ENCODE peak calls at places on chromosome 11, in ten cellular contexts. One of them, this sample, is unnamed.

GRCh38 chr11:9489366-9489765 is 28.6 kb downstream of the ZNF143 start:
- DNase-seq in GM23338: no peak
- DNase-seq in stomach: no peak
- DNase-seq in HepG2: no peak
- DNase-seq in vagina: no peak
- DNase-seq in esophagus muscularis mucosa: no peak
- DNase-seq in transverse colon: no peak
- DNase-seq in GM12892: no peak
- DNase-seq in GM12891: no peak
- DNase-seq in breast epithelium: no peak
- DNase-seq in this sample: no peak

GRCh38 chr11:8719260-8720190 is 36.9 kb downstream of the RPL27A start:
- DNase-seq in GM23338: no peak
- DNase-seq in stomach: no peak
- DNase-seq in HepG2: peak; percentile 48
- DNase-seq in vagina: peak; percentile 95
- DNase-seq in esophagus muscularis mucosa: peak; percentile 94
- DNase-seq in transverse colon: peak; percentile 39
- DNase-seq in GM12892: no peak
- DNase-seq in GM12891: no peak
- DNase-seq in breast epithelium: no peak
- DNase-seq in this sample: peak; percentile 68

GRCh38 chr11:12150831-12151382 is 40.5 kb downstream of the MICAL2 start:
- DNase-seq in GM23338: no peak
- DNase-seq in stomach: no peak
- DNase-seq in HepG2: no peak
- DNase-seq in vagina: no peak
- DNase-seq in esophagus muscularis mucosa: no peak
- DNase-seq in transverse colon: peak; percentile 6
- DNase-seq in GM12892: no peak
- DNase-seq in GM12891: no peak
- DNase-seq in breast epithelium: no peak
- DNase-seq in this sample: no peak

GRCh38 chr11:118434123-118434552 is 2.2 kb upstream of the KMT2A start:
- DNase-seq in GM23338: peak; percentile 17
- DNase-seq in stomach: no peak
- DNase-seq in HepG2: peak; percentile 32
- DNase-seq in vagina: no peak
- DNase-seq in esophagus muscularis mucosa: no peak
- DNase-seq in transverse colon: no peak
- DNase-seq in GM12892: no peak
- DNase-seq in GM12891: no peak
- DNase-seq in breast epithelium: no peak
- DNase-seq in this sample: no peak

GRCh38 chr11:112554586-112554985 is 293.9 kb upstream of the PLET1 start:
- DNase-seq in GM23338: no peak
- DNase-seq in stomach: no peak
- DNase-seq in HepG2: no peak
- DNase-seq in vagina: no peak
- DNase-seq in esophagus muscularis mucosa: no peak
- DNase-seq in transverse colon: no peak
- DNase-seq in GM12892: no peak
- DNase-seq in GM12891: no peak
- DNase-seq in breast epithelium: no peak
- DNase-seq in this sample: no peak

GRCh38 chr11:46322759-46323158 is 24.5 kb upstream of the DGKZ start:
- DNase-seq in GM23338: peak; percentile 85
- DNase-seq in stomach: no peak
- DNase-seq in HepG2: no peak
- DNase-seq in vagina: no peak
- DNase-seq in esophagus muscularis mucosa: no peak
- DNase-seq in transverse colon: no peak
- DNase-seq in GM12892: no peak
- DNase-seq in GM12891: no peak
- DNase-seq in breast epithelium: no peak
- DNase-seq in this sample: no peak

GRCh38 chr11:9092085-9092484 is 686 bp upstream of the SCUBE2 start:
- DNase-seq in GM23338: no peak
- DNase-seq in stomach: no peak
- DNase-seq in HepG2: no peak
- DNase-seq in vagina: no peak
- DNase-seq in esophagus muscularis mucosa: peak; percentile 83
- DNase-seq in transverse colon: no peak
- DNase-seq in GM12892: no peak
- DNase-seq in GM12891: no peak
- DNase-seq in breast epithelium: no peak
- DNase-seq in this sample: no peak

GRCh38 chr11:113137735-113138529 is 176.5 kb upstream of the TTC12 start:
- DNase-seq in GM23338: no peak
- DNase-seq in stomach: no peak
- DNase-seq in HepG2: no peak
- DNase-seq in vagina: no peak
- DNase-seq in esophagus muscularis mucosa: peak; percentile 89
- DNase-seq in transverse colon: no peak
- DNase-seq in GM12892: no peak
- DNase-seq in GM12891: no peak
- DNase-seq in breast epithelium: no peak
- DNase-seq in this sample: no peak

GRCh38 chr11:108629274-108629673 is 35.6 kb upstream of the DDX10 start:
- DNase-seq in GM23338: no peak
- DNase-seq in stomach: no peak
- DNase-seq in HepG2: no peak
- DNase-seq in vagina: no peak
- DNase-seq in esophagus muscularis mucosa: no peak
- DNase-seq in transverse colon: peak; percentile 34
- DNase-seq in GM12892: no peak
- DNase-seq in GM12891: no peak
- DNase-seq in breast epithelium: no peak
- DNase-seq in this sample: no peak

GRCh38 chr11:108636222-108636621 is 28.6 kb upstream of the DDX10 start:
- DNase-seq in GM23338: no peak
- DNase-seq in stomach: no peak
- DNase-seq in HepG2: peak; percentile 29
- DNase-seq in vagina: no peak
- DNase-seq in esophagus muscularis mucosa: no peak
- DNase-seq in transverse colon: no peak
- DNase-seq in GM12892: no peak
- DNase-seq in GM12891: no peak
- DNase-seq in breast epithelium: no peak
- DNase-seq in this sample: no peak

GRCh38 chr11:108632041-108632440 is 32.8 kb upstream of the DDX10 start:
- DNase-seq in GM23338: no peak
- DNase-seq in stomach: no peak
- DNase-seq in HepG2: no peak
- DNase-seq in vagina: no peak
- DNase-seq in esophagus muscularis mucosa: no peak
- DNase-seq in transverse colon: no peak
- DNase-seq in GM12892: no peak
- DNase-seq in GM12891: no peak
- DNase-seq in breast epithelium: no peak
- DNase-seq in this sample: no peak

GRCh38 chr11:108639146-108639545 is 25.7 kb upstream of the DDX10 start:
- DNase-seq in GM23338: no peak
- DNase-seq in stomach: no peak
- DNase-seq in HepG2: no peak
- DNase-seq in vagina: no peak
- DNase-seq in esophagus muscularis mucosa: no peak
- DNase-seq in transverse colon: no peak
- DNase-seq in GM12892: no peak
- DNase-seq in GM12891: no peak
- DNase-seq in breast epithelium: no peak
- DNase-seq in this sample: no peak

DNA sequence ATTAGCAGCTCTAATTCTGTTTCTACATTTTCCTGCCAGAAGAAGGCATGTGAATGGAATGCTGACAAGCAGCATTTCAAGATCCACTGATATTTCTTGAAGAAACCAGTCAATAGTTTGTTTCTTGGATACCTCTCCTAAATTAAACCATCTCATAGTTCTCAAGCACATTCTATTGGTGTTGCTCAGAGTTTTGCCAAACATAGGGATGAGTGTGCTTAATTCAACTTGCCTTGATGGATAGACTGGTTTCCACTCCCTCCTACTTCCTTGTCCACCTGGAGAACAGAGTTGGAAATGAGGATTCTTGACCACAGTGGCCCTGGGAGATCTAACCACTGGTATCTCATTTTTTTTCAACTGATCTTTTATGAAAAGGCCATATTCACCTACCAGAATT is 29.8 kb upstream of the DDX10 start:
- DNase-seq in GM23338: no peak
- DNase-seq in stomach: no peak
- DNase-seq in HepG2: no peak
- DNase-seq in vagina: no peak
- DNase-seq in esophagus muscularis mucosa: no peak
- DNase-seq in transverse colon: no peak
- DNase-seq in GM12892: no peak
- DNase-seq in GM12891: no peak
- DNase-seq in breast epithelium: no peak
- DNase-seq in this sample: no peak
- TF ChIP-seq POLR2AphosphoS5 in GM23338: no peak
- TF ChIP-seq POLR2AphosphoS5 in stomach: no peak
- TF ChIP-seq POLR2AphosphoS5 in HepG2: no peak
- TF ChIP-seq POLR2AphosphoS5 in vagina: no peak
- TF ChIP-seq POLR2AphosphoS5 in esophagus muscularis mucosa: no peak
- TF ChIP-seq POLR2AphosphoS5 in transverse colon: no peak
- TF ChIP-seq POLR2AphosphoS5 in GM12892: no peak
- TF ChIP-seq POLR2AphosphoS5 in GM12891: no peak
- TF ChIP-seq POLR2AphosphoS5 in breast epithelium: peak; percentile 36
- TF ChIP-seq POLR2AphosphoS5 in this sample: no peak

DNA sequence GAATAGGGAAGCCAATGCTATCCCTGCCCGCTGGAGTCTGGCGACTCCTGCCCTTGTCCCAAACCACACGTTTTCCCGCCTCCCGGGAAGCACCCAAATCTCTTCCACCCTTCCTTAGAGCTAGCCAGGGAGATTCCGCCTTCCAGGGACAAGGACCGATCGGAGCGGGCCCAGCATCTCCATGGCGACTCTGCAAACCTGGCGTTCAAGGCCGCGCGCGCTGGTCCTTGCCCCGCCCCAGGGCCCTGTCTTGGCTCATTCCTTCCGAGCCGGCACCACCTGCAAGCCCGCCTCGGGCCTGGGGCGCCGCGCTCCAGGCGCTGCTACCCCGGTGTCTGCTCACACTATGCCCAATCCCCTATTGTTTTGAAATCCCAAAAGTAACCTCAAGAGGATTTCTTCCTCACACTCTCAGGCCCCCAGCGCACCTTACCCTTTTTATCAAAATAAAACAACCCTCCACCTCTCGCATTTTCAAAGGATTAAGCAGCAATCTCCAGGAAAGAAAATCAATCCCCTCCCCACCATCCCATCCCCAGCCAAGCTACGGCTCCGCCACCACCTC is 994 bp downstream of the SLC1A2 start:
- DNase-seq in GM23338: peak; percentile 80
- DNase-seq in stomach: no peak
- DNase-seq in HepG2: no peak
- DNase-seq in vagina: no peak
- DNase-seq in esophagus muscularis mucosa: no peak
- DNase-seq in transverse colon: no peak
- DNase-seq in GM12892: no peak
- DNase-seq in GM12891: no peak
- DNase-seq in breast epithelium: no peak
- DNase-seq in this sample: no peak
- TF ChIP-seq POLR2AphosphoS5 in GM23338: no peak
- TF ChIP-seq POLR2AphosphoS5 in stomach: no peak
- TF ChIP-seq POLR2AphosphoS5 in HepG2: no peak
- TF ChIP-seq POLR2AphosphoS5 in vagina: no peak
- TF ChIP-seq POLR2AphosphoS5 in esophagus muscularis mucosa: no peak
- TF ChIP-seq POLR2AphosphoS5 in transverse colon: no peak
- TF ChIP-seq POLR2AphosphoS5 in GM12892: no peak
- TF ChIP-seq POLR2AphosphoS5 in GM12891: no peak
- TF ChIP-seq POLR2AphosphoS5 in breast epithelium: no peak
- TF ChIP-seq POLR2AphosphoS5 in this sample: no peak

GRCh38 chr11:62665075-62665629 is at the start of the genes C11orf98 and CSKMT:
- DNase-seq in GM23338: peak; percentile 96
- DNase-seq in stomach: peak; percentile 95
- DNase-seq in HepG2: peak; percentile 85
- DNase-seq in vagina: peak; percentile 97
- DNase-seq in esophagus muscularis mucosa: peak; percentile 99
- DNase-seq in transverse colon: peak; percentile 97
- DNase-seq in GM12892: peak; percentile 93
- DNase-seq in GM12891: peak; percentile 92
- DNase-seq in breast epithelium: peak; percentile 97
- DNase-seq in this sample: peak; percentile 96

GRCh38 chr11:62665630-62666258 is 632 bp downstream of the CSKMT start:
- DNase-seq in GM23338: peak; percentile 42
- DNase-seq in stomach: peak; percentile 50
- DNase-seq in HepG2: no peak
- DNase-seq in vagina: no peak
- DNase-seq in esophagus muscularis mucosa: peak; percentile 92
- DNase-seq in transverse colon: peak; percentile 54
- DNase-seq in GM12892: no peak
- DNase-seq in GM12891: no peak
- DNase-seq in breast epithelium: no peak
- DNase-seq in this sample: peak; percentile 16

GRCh38 chr11:62666259-62666926 is 1.3 kb downstream of the CSKMT start:
- DNase-seq in GM23338: no peak
- DNase-seq in stomach: no peak
- DNase-seq in HepG2: no peak
- DNase-seq in vagina: no peak
- DNase-seq in esophagus muscularis mucosa: no peak
- DNase-seq in transverse colon: no peak
- DNase-seq in GM12892: no peak
- DNase-seq in GM12891: no peak
- DNase-seq in breast epithelium: no peak
- DNase-seq in this sample: no peak

GRCh38 chr11:62667460-62667859 is 2.3 kb downstream of the CSKMT start:
- DNase-seq in GM23338: no peak
- DNase-seq in stomach: no peak
- DNase-seq in HepG2: no peak
- DNase-seq in vagina: no peak
- DNase-seq in esophagus muscularis mucosa: no peak
- DNase-seq in transverse colon: no peak
- DNase-seq in GM12892: no peak
- DNase-seq in GM12891: no peak
- DNase-seq in breast epithelium: no peak
- DNase-seq in this sample: no peak

GRCh38 chr11:62664405-62665074 is 470 bp downstream of the C11orf98 start:
- DNase-seq in GM23338: peak; percentile 88
- DNase-seq in stomach: peak; percentile 55
- DNase-seq in HepG2: peak; percentile 64
- DNase-seq in vagina: no peak
- DNase-seq in esophagus muscularis mucosa: no peak
- DNase-seq in transverse colon: peak; percentile 74
- DNase-seq in GM12892: peak; percentile 53
- DNase-seq in GM12891: peak; percentile 59
- DNase-seq in breast epithelium: peak; percentile 61
- DNase-seq in this sample: no peak
- TF ChIP-seq POLR2AphosphoS5 in GM23338: no peak
- TF ChIP-seq POLR2AphosphoS5 in stomach: no peak
- TF ChIP-seq POLR2AphosphoS5 in HepG2: no peak
- TF ChIP-seq POLR2AphosphoS5 in vagina: no peak
- TF ChIP-seq POLR2AphosphoS5 in esophagus muscularis mucosa: no peak
- TF ChIP-seq POLR2AphosphoS5 in transverse colon: no peak
- TF ChIP-seq POLR2AphosphoS5 in GM12892: no peak
- TF ChIP-seq POLR2AphosphoS5 in GM12891: no peak
- TF ChIP-seq POLR2AphosphoS5 in breast epithelium: no peak
- TF ChIP-seq POLR2AphosphoS5 in this sample: no peak

GRCh38 chr11:73760680-73761402 is at the start of gene RAB6A:
- DNase-seq in GM23338: peak; percentile 100
- DNase-seq in stomach: peak; percentile 100
- DNase-seq in HepG2: peak; percentile 98
- DNase-seq in vagina: peak; percentile 100
- DNase-seq in esophagus muscularis mucosa: peak; percentile 100
- DNase-seq in transverse colon: peak; percentile 100
- DNase-seq in GM12892: peak; percentile 89
- DNase-seq in GM12891: peak; percentile 86
- DNase-seq in breast epithelium: peak; percentile 99
- DNase-seq in this sample: peak; percentile 100

GRCh38 chr11:73759520-73760065 is 1.3 kb downstream of the RAB6A start:
- DNase-seq in GM23338: peak; percentile 14
- DNase-seq in stomach: no peak
- DNase-seq in HepG2: no peak
- DNase-seq in vagina: no peak
- DNase-seq in esophagus muscularis mucosa: no peak
- DNase-seq in transverse colon: no peak
- DNase-seq in GM12892: no peak
- DNase-seq in GM12891: peak; percentile 9
- DNase-seq in breast epithelium: no peak
- DNase-seq in this sample: no peak

GRCh38 chr11:73760066-73760679 is 701 bp downstream of the RAB6A start:
- DNase-seq in GM23338: peak; percentile 61
- DNase-seq in stomach: peak; percentile 37
- DNase-seq in HepG2: no peak
- DNase-seq in vagina: peak; percentile 91
- DNase-seq in esophagus muscularis mucosa: no peak
- DNase-seq in transverse colon: peak; percentile 46
- DNase-seq in GM12892: peak; percentile 15
- DNase-seq in GM12891: peak; percentile 18
- DNase-seq in breast epithelium: peak; percentile 69
- DNase-seq in this sample: peak; percentile 23

GRCh38 chr11:73762732-73763131 is 1.9 kb upstream of the RAB6A start:
- DNase-seq in GM23338: no peak
- DNase-seq in stomach: no peak
- DNase-seq in HepG2: no peak
- DNase-seq in vagina: no peak
- DNase-seq in esophagus muscularis mucosa: no peak
- DNase-seq in transverse colon: no peak
- DNase-seq in GM12892: no peak
- DNase-seq in GM12891: no peak
- DNase-seq in breast epithelium: no peak
- DNase-seq in this sample: no peak

GRCh38 chr11:73761403-73761945 is 600 bp upstream of the RAB6A start:
- DNase-seq in GM23338: no peak
- DNase-seq in stomach: no peak
- DNase-seq in HepG2: no peak
- DNase-seq in vagina: no peak
- DNase-seq in esophagus muscularis mucosa: no peak
- DNase-seq in transverse colon: peak; percentile 28
- DNase-seq in GM12892: no peak
- DNase-seq in GM12891: no peak
- DNase-seq in breast epithelium: no peak
- DNase-seq in this sample: no peak
- TF ChIP-seq POLR2AphosphoS5 in GM23338: peak; percentile 69
- TF ChIP-seq POLR2AphosphoS5 in stomach: peak; percentile 98
- TF ChIP-seq POLR2AphosphoS5 in HepG2: no peak
- TF ChIP-seq POLR2AphosphoS5 in vagina: no peak
- TF ChIP-seq POLR2AphosphoS5 in esophagus muscularis mucosa: no peak
- TF ChIP-seq POLR2AphosphoS5 in transverse colon: peak; percentile 97
- TF ChIP-seq POLR2AphosphoS5 in GM12892: no peak
- TF ChIP-seq POLR2AphosphoS5 in GM12891: no peak
- TF ChIP-seq POLR2AphosphoS5 in breast epithelium: peak; percentile 93
- TF ChIP-seq POLR2AphosphoS5 in this sample: no peak